ENCODE peak calls at places on chromosomes 13 and 19, in nine cellular contexts. Z is right atrium auricular region; A is H54; P is psoas muscle; L is skeletal muscle cell; J is globus pallidus; Y is hypothalamus; H is DMS 273 treated with DMSO at 0.1 percent for 48 hours; F is activated CD4-positive, CD25-positive, alpha-beta regulatory T cell. O is an unnamed sample.

GRCh38 chr13:33330483-33330882 is 44.9 kb upstream of the STARD13 start:
- DNase-seq in A (no peak), J (no peak), P (no peak), Z (no peak), H (no peak), Y (no peak), L (no peak), F (no peak), O (no peak)

GRCh38 chr19:41554902-41555301 is 21.1 kb upstream of the CEACAM21 start:
- DNase-seq in Z (peak; percentile 38), Y (no peak), L (no peak), J (peak; percentile 33), F (peak; percentile 26), P (no peak), A (no peak), H (no peak), O (no peak)

GRCh38 chr13:113845723-113846638 is 17.9 kb downstream of the GAS6 start:
- DNase-seq in J (no peak), P (no peak), Y (no peak), F (no peak), Z (no peak), H (no peak), A (no peak), L (no peak), O (no peak)

GRCh38 chr13:81106348-81106747 is 765.4 kb upstream of the SPRY2 start:
- DNase-seq in L (no peak), Y (no peak), Z (no peak), A (no peak), F (no peak), J (no peak), P (no peak), H (no peak), O (no peak)

GRCh38 chr19:15374796-15375440 is 4.7 kb downstream of the AKAP8 start:
- DNase-seq in Y (no peak), J (no peak), Z (peak; percentile 70), L (no peak), H (no peak), P (peak; percentile 92), A (no peak), F (no peak), O (no peak)

GRCh38 chr13:98761126-98761978 is 8.9 kb upstream of the SLC15A1 start:
- DNase-seq in L (peak; percentile 55), H (no peak), A (peak; percentile 41), J (no peak), P (no peak), Z (no peak), Y (no peak), F (no peak), O (no peak)

GRCh38 chr19:43812689-43813088 is 10.4 kb upstream of the LYPD5 start:
- DNase-seq in H (no peak), L (no peak), Z (no peak), J (no peak), F (no peak), A (no peak), P (no peak), Y (no peak), O (no peak)

GRCh38 chr13:26601669-26602068 is 44.2 kb downstream of the WASF3 start:
- DNase-seq in H (no peak), L (no peak), A (no peak), P (no peak), J (no peak), Z (no peak), Y (no peak), F (no peak), O (peak; percentile 47)

GRCh38 chr19:10018219-10018618 is 4.9 kb downstream of the RDH8 start:
- DNase-seq in Z (no peak), L (peak; percentile 56), J (no peak), Y (no peak), P (no peak), A (no peak), H (no peak), F (no peak), O (peak; percentile 70)

GRCh38 chr19:54523403-54523802 is 20.8 kb downstream of the LAIR2 start:
- DNase-seq in Y (no peak), J (no peak), L (no peak), Z (no peak), A (peak; percentile 86), F (no peak), P (no peak), H (no peak), O (peak; percentile 91)

GRCh38 chr19:13902993-13903555 is 2.8 kb downstream of the BRME1 start:
- DNase-seq in J (no peak), L (no peak), F (no peak), H (no peak), Z (no peak), P (no peak), A (no peak), Y (no peak), O (peak; percentile 56)

GRCh38 chr13:54599413-54599812 is 1570.8 kb downstream of the OLFM4 start:
- DNase-seq in A (no peak), F (no peak), J (no peak), H (no peak), L (no peak), Y (no peak), P (no peak), Z (no peak), O (no peak)

GRCh38 chr19:867301-867793 is 7.9 kb downstream of the CFD start:
- DNase-seq in J (no peak), A (no peak), Y (no peak), F (no peak), P (no peak), H (no peak), Z (no peak), L (no peak), O (no peak)

GRCh38 chr13:109628251-109628699 is 158.1 kb downstream of the IRS2 start:
- DNase-seq in L (peak; percentile 79), P (no peak), F (no peak), Z (no peak), J (no peak), A (peak; percentile 22), Y (no peak), H (no peak), O (peak; percentile 35)

GRCh38 chr19:3649888-3650287 is 23.3 kb upstream of the CACTIN start:
- DNase-seq in Y (no peak), F (no peak), J (no peak), Z (no peak), P (no peak), L (no peak), A (no peak), H (no peak), O (no peak)

GRCh38 chr13:22801402-22802003 is 379.3 kb upstream of the SGCG start:
- DNase-seq in A (no peak), P (no peak), J (no peak), Y (peak; percentile 1), H (no peak), L (no peak), F (no peak), Z (no peak), O (peak; percentile 7)

GRCh38 chr13:37209621-37210020 is 104.2 kb upstream of the CSNK1A1L start:
- DNase-seq in L (no peak), H (no peak), Z (no peak), Y (no peak), J (no peak), P (no peak), F (no peak), A (no peak), O (no peak)

GRCh38 chr19:39053276-39054090 is 21.1 kb upstream of the FBXO27 start:
- DNase-seq in Y (peak; percentile 23), A (no peak), P (no peak), H (no peak), L (no peak), F (no peak), J (peak; percentile 73), Z (no peak), O (no peak)

GRCh38 chr19:34662919-34663318 is 14.0 kb downstream of the SCGB2B2 start:
- DNase-seq in Y (no peak), L (no peak), A (no peak), Z (no peak), J (no peak), H (peak; percentile 37), F (no peak), P (no peak), O (peak; percentile 64)

GRCh38 chr19:4390017-4390861 is 10.1 kb downstream of the SH3GL1 start:
- DNase-seq in A (no peak), L (no peak), Y (no peak), F (no peak), Z (no peak), J (no peak), H (no peak), P (peak; percentile 66), O (no peak)

GRCh38 chr19:45216677-45217076 is 28.5 kb downstream of the EXOC3L2 start:
- DNase-seq in Z (no peak), Y (no peak), L (no peak), A (no peak), P (no peak), F (no peak), J (no peak), H (no peak), O (no peak)

GRCh38 chr13:20873348-20873747 is 29.2 kb downstream of the XPO4 start:
- DNase-seq in P (no peak), L (no peak), A (peak; percentile 5), F (no peak), H (no peak), Z (no peak), J (no peak), Y (no peak), O (no peak)

GRCh38 chr19:1482361-1483066 is 3.5 kb upstream of the C19orf25 start:
- DNase-seq in L (no peak), F (no peak), Z (no peak), A (no peak), H (no peak), Y (no peak), P (peak; percentile 44), J (no peak), O (no peak)

GRCh38 chr13:49958321-49958720 is 22.2 kb upstream of the SPRYD7 start:
- DNase-seq in H (no peak), P (no peak), J (peak; percentile 25), L (no peak), F (no peak), A (no peak), Z (no peak), Y (no peak), O (no peak)

GRCh38 chr19:10817291-10818038 is 18.5 kb downstream of the TMED1 start:
- DNase-seq in H (no peak), Y (no peak), L (peak; percentile 93), P (peak; percentile 86), A (no peak), Z (peak; percentile 65), F (no peak), J (no peak), O (no peak)

GRCh38 chr19:2048959-2049740 is 1.9 kb downstream of the MKNK2 start:
- DNase-seq in Y (peak; percentile 57), H (no peak), L (no peak), A (no peak), J (peak; percentile 66), F (no peak), Z (no peak), P (peak; percentile 72), O (no peak)

GRCh38 chr19:1087813-1088418 is 7.3 kb downstream of the POLR2E start:
- DNase-seq in P (peak; percentile 78), A (no peak), Y (peak; percentile 34), L (no peak), Z (peak; percentile 82), F (no peak), J (peak; percentile 62), H (no peak), O (no peak)

GRCh38 chr13:47798906-47799305 is 202.2 kb downstream of the SUCLA2 start:
- DNase-seq in L (no peak), J (no peak), A (peak; percentile 2), Y (no peak), Z (no peak), P (no peak), H (no peak), F (no peak), O (peak; percentile 14)

GRCh38 chr13:27339299-27339698 is 68.7 kb downstream of the RASL11A start:
- DNase-seq in H (peak; percentile 18), J (no peak), Y (no peak), F (no peak), P (no peak), L (no peak), A (no peak), Z (no peak), O (peak; percentile 64)

O was measured in RKO.